ENCODE peak calls at places on chromosomes 6 and 20, in seven cellular contexts. G is stomach, B is ovary, T is uterus, P is IMR-90, O is breast epithelium, W is sigmoid colon. N is an unnamed sample.
A peak's percentile ranks its signal among the peaks of the same experiment; 100 is the strongest.

GRCh38 chr6:44431118-44431725 is 43.7 kb downstream of the CDC5L start:
- DNase-seq in G (peak; percentile 37), B (peak; percentile 43), T (peak; percentile 25), P (peak; percentile 73), O (no peak), W (no peak), N (peak; percentile 70)

GRCh38 chr6:91926361-91926760 is 1339.5 kb upstream of the MAP3K7 start:
- DNase-seq in G (no peak), B (no peak), T (no peak), P (no peak), O (no peak), W (no peak), N (no peak)

GRCh38 chr6:132445201-132445951 is 44.1 kb upstream of the MOXD1 start:
- DNase-seq in G (no peak), B (no peak), T (no peak), P (peak; percentile 88), O (no peak), W (no peak), N (no peak)

GRCh38 chr6:75402296-75402695 is 91.3 kb downstream of the FILIP1 start:
- DNase-seq in G (no peak), B (no peak), T (peak; percentile 36), P (peak; percentile 86), O (no peak), W (no peak), N (peak; percentile 2)

GRCh38 chr6:147095316-147095715 is 108.9 kb upstream of the STXBP5 start:
- DNase-seq in G (no peak), B (no peak), T (no peak), P (peak; percentile 25), O (no peak), W (no peak), N (no peak)

GRCh38 chr6:75084872-75085381 is 120.9 kb downstream of the COL12A1 start:
- DNase-seq in G (peak; percentile 58), B (peak; percentile 68), T (no peak), P (no peak), O (peak; percentile 65), W (peak; percentile 68), N (peak; percentile 26)

GRCh38 chr6:157493576-157493975 is 112.6 kb downstream of the ZDHHC14 start:
- DNase-seq in G (no peak), B (no peak), T (no peak), P (no peak), O (no peak), W (no peak), N (no peak)

GRCh38 chr6:158850807-158851115 is 31.6 kb upstream of the EZR start:
- DNase-seq in G (no peak), B (no peak), T (no peak), P (peak; percentile 28), O (no peak), W (no peak), N (no peak)

GRCh38 chr6:26475823-26476729 is 18.3 kb downstream of the BTN2A1 start:
- DNase-seq in G (no peak), B (no peak), T (no peak), P (peak; percentile 27), O (no peak), W (no peak), N (no peak)

GRCh38 chr20:40931348-40932044 is 97.1 kb upstream of the TOP1 start:
- DNase-seq in G (no peak), B (no peak), T (no peak), P (no peak), O (no peak), W (no peak), N (no peak)

GRCh38 chr20:40641212-40641611 is 47.8 kb downstream of the MAFB start:
- DNase-seq in G (no peak), B (no peak), T (no peak), P (no peak), O (no peak), W (no peak), N (no peak)

GRCh38 chr6:112177081-112177480 is 77.3 kb downstream of the LAMA4 start:
- DNase-seq in G (no peak), B (no peak), T (no peak), P (no peak), O (no peak), W (no peak), N (no peak)

DNA sequence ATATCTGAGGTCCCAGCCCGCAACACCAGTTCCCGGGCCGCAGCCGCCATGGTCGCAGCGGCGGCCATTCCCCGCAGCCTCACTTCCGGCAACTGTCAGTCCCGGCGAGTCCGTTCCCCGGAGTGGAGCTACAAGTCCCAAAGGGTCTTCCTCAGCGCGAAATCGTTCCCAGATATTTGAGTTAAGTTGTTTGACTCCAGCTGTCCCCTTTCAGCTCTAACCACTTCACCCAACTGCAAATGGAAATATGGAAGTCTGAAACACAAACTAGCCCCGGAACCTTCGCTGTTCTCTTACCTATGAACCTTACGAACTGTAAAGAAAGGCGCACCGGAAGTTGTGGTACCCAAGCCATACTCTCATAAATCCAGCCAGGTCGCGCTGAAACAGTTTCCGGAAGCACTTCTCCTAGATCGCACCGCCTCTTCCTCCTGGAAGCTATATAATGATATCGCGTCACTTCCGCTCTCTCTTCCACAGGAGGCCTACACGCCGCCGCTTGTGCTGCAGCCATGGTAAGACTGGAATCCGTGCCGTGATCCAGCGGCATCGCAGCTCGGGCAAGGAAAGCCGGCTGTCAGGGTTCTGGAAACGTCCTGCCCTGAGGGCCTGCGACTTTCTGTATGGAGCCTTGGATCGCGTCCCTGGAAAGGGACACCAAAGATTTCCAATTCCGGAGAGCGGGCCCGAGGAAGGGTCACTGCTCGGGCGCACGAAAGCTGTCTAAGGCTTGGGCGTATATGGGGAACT is at the start of the genes RPS18 and VPS52:
- DNase-seq in G (peak; percentile 95), B (peak; percentile 93), T (peak; percentile 91), P (peak; percentile 100), O (peak; percentile 92), W (peak; percentile 99), N (peak; percentile 93)
- TF ChIP-seq POLR2A in G (peak; percentile 75), B (peak; percentile 96), T (peak; percentile 97), P (peak; percentile 99), O (peak; percentile 99), W (peak; percentile 98), N (peak; percentile 83)

DNA sequence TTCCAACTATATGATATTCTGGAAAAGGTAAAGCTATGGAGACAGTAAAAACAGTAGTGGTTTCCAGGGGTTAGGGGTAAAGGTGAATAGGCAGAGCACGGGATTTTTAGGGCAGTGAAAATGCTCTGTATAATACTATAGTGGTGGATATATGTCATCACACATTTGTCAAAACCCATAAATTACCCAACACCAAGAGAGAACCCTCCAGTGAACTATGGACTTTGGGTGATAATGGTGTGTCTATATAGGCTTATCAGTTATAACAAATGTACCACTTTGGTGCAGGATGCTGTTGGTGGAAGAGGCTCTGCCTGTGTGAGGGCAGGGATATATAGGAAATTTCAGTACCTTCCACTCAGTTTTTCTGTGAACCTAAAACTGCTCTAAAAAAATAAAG is 149.9 kb downstream of the GPX5 start:
- DNase-seq in G (no peak), B (no peak), T (no peak), P (no peak), O (no peak), W (no peak), N (no peak)
- H3K27me3 ChIP-seq in G (peaks cover 90% of the 10 kb centered on the region), B (no peaks in the 10 kb centered on the region), T (peaks cover 17% of the 10 kb centered on the region), P (no peaks in the 10 kb centered on the region), O (peaks cover 30% of the 10 kb centered on the region), W (peaks cover 25% of the 10 kb centered on the region), N (peaks cover 28% of the 10 kb centered on the region)

DNA sequence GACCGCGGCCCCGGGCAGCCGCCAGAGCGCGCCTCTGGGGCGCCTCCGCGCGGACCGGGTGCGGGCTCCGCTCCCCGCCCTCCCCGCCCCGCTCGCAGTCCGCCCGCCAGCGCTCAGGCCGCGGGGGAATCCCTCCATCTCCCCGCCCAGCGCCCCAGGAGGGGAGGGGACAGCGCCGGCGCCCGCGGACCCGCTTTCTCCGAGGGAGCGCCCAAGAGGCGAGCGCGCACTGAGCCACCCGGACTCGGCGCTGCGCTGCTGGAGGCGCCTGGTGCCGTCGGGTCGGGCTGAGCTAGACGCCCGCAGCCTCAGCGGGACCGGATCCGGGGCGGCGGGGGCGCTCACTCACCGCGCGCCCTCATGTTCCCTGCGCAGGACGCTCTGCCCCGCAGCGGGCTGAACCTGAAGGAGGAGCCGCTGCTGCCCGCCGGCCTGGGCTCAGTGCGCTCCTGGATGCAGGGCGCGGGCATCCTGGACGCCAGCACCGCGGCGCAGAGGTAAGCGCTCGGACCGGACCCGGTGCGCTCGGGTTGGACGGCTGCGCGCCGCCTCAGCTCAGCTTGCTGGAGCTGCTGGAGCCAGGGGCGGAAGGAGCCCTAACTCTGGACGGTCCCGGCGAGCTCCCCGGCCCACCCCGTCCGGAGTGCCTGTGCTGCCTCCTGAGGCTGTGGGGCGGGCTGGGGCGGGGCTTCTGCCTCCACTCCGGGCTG is 861 bp downstream of the EBF4 start:
- DNase-seq in G (peak; percentile 38), B (peak; percentile 57), T (peak; percentile 67), P (no peak), O (no peak), W (peak; percentile 77), N (peak; percentile 27)
- TF ChIP-seq CTCF in G (no peak), B (no peak), T (no peak), P (no peak), O (no peak), W (no peak), N (no peak)

DNA sequence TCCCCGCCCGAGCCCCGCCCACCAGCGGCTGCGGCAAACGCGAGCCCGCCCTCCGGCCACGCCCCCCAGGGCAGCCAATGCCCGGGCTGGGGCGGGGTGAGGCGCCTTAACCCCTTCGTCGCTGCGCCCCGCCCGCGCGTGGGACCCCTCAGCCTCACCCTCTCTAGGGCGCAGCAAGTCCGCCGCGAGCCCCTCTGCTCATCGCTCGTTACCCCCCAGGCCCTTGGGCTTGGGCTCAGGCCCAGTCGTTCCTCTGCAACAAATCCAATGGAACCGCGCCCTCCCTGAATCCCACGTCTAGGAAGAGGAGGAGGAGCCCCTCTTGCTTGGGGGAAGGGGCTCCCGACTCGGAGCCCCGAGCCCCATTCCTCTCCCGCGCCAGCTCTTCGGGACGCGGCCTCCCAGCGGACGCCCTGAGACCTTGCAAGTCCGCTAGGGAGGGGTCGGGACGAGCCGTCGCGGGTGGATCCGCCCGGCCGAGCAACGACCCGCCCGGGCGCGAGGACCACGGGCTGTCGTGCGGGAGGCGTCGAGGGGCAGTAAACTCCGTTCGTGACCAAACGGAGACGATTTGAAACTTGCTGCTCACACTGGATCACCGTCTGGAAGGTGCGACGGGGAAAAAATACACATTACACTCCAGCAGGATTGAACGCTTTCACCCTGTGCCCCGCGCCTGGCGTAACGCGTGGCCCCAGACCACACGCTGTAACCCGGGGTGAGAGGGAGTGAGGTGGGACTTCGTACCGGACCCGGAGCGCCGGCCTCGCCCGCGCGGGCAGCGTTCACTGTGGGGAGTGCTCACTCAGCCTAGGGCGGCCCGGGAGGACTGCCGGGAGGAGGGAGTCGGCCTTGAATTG is 463 bp upstream of the LZTS3 start:
- DNase-seq in G (peak; percentile 95), B (peak; percentile 92), T (peak; percentile 91), P (peak; percentile 63), O (peak; percentile 89), W (peak; percentile 94), N (peak; percentile 92)
- TF ChIP-seq POLR2A in G (no peak), B (no peak), T (no peak), P (no peak), O (no peak), W (no peak), N (peak; percentile 25)

GRCh38 chr20:1887756-1888155 is 7.5 kb upstream of the SIRPA start:
- DNase-seq in G (no peak), B (no peak), T (no peak), P (no peak), O (no peak), W (no peak), N (no peak)

GRCh38 chr20:1885254-1885653 is 10.0 kb upstream of the SIRPA start:
- DNase-seq in G (no peak), B (no peak), T (no peak), P (no peak), O (no peak), W (no peak), N (no peak)

GRCh38 chr20:1887321-1887720 is 7.9 kb upstream of the SIRPA start:
- DNase-seq in G (no peak), B (no peak), T (no peak), P (no peak), O (no peak), W (no peak), N (no peak)

GRCh38 chr20:1883986-1884385 is 11.2 kb upstream of the SIRPA start:
- DNase-seq in G (no peak), B (no peak), T (no peak), P (no peak), O (no peak), W (no peak), N (no peak)

GRCh38 chr20:1885940-1886693 is 9.1 kb upstream of the SIRPA start:
- DNase-seq in G (no peak), B (no peak), T (no peak), P (no peak), O (no peak), W (no peak), N (no peak)
- H3K27me3 ChIP-seq in G (peaks cover 14% of the 10 kb centered on the region), B (no peaks in the 10 kb centered on the region), T (no peaks in the 10 kb centered on the region), P (peaks cover 10% of the 10 kb centered on the region), O (no peaks in the 10 kb centered on the region), W (no peaks in the 10 kb centered on the region), N (no peaks in the 10 kb centered on the region)

N was measured in adrenal gland.